ENCODE peak calls at places on chromosomes 13 and 19, in four cellular contexts. One of them, this sample, is unnamed.

GRCh38 chr19:8210660-8211101 is 1.5 kb downstream of the CERS4 start:
- DNase-seq in PC-9: no peak
- DNase-seq in brain microvascular endothelial cell: no peak
- DNase-seq in breast epithelium: no peak
- DNase-seq in this sample: no peak

GRCh38 chr13:84951128-84951527 is 848.1 kb downstream of the SLITRK6 start:
- DNase-seq in brain microvascular endothelial cell: no peak
- DNase-seq in PC-9: no peak
- DNase-seq in breast epithelium: no peak
- DNase-seq in this sample: no peak

GRCh38 chr19:53659292-53659691 is 27.5 kb downstream of the DPRX start:
- DNase-seq in breast epithelium: peak
- DNase-seq in brain microvascular endothelial cell: no peak
- DNase-seq in PC-9: peak
- DNase-seq in this sample: peak

GRCh38 chr13:113990321-113990837 is 16.5 kb upstream of the C13orf46 start:
- DNase-seq in brain microvascular endothelial cell: no peak
- DNase-seq in PC-9: no peak
- DNase-seq in breast epithelium: no peak
- DNase-seq in this sample: no peak

GRCh38 chr13:35729926-35730627 is 253.6 kb upstream of the MAB21L1 start:
- DNase-seq in brain microvascular endothelial cell: no peak
- DNase-seq in breast epithelium: no peak
- DNase-seq in PC-9: no peak
- DNase-seq in this sample: no peak

GRCh38 chr19:10871711-10872550 is 578 bp downstream of the CARM1 start:
- DNase-seq in breast epithelium: peak
- DNase-seq in brain microvascular endothelial cell: no peak
- DNase-seq in PC-9: peak
- DNase-seq in this sample: peak

GRCh38 chr13:90868321-90868920 is 479.1 kb upstream of the MIR17HG start:
- DNase-seq in breast epithelium: no peak
- DNase-seq in PC-9: peak
- DNase-seq in brain microvascular endothelial cell: peak
- DNase-seq in this sample: peak

GRCh38 chr13:98599502-98600328 is 22.8 kb upstream of the STK24 start:
- DNase-seq in brain microvascular endothelial cell: no peak
- DNase-seq in breast epithelium: no peak
- DNase-seq in PC-9: no peak
- DNase-seq in this sample: no peak

GRCh38 chr19:45848922-45849321 is 14.0 kb downstream of the SYMPK start:
- DNase-seq in brain microvascular endothelial cell: no peak
- DNase-seq in breast epithelium: no peak
- DNase-seq in PC-9: no peak
- DNase-seq in this sample: no peak

GRCh38 chr13:41428155-41428554 is 29.2 kb upstream of the RGCC start:
- DNase-seq in PC-9: no peak
- DNase-seq in brain microvascular endothelial cell: no peak
- DNase-seq in breast epithelium: no peak
- DNase-seq in this sample: no peak

GRCh38 chr19:12723643-12724426 is at the start of gene TNPO2:
- DNase-seq in brain microvascular endothelial cell: peak
- DNase-seq in PC-9: peak
- DNase-seq in breast epithelium: no peak
- DNase-seq in this sample: peak

GRCh38 chr13:53445682-53446081 is 417.1 kb downstream of the OLFM4 start:
- DNase-seq in brain microvascular endothelial cell: no peak
- DNase-seq in PC-9: no peak
- DNase-seq in breast epithelium: no peak
- DNase-seq in this sample: no peak

GRCh38 chr19:32647361-32647760 is 27.6 kb downstream of the ANKRD27 start:
- DNase-seq in breast epithelium: no peak
- DNase-seq in PC-9: no peak
- DNase-seq in brain microvascular endothelial cell: no peak
- DNase-seq in this sample: no peak

GRCh38 chr19:46221981-46222610 is 7.4 kb upstream of the IGFL1 start:
- DNase-seq in brain microvascular endothelial cell: peak
- DNase-seq in breast epithelium: peak
- DNase-seq in PC-9: peak
- DNase-seq in this sample: peak

GRCh38 chr13:45518525-45519235 is 53.9 kb downstream of the COG3 start:
- DNase-seq in brain microvascular endothelial cell: peak
- DNase-seq in breast epithelium: no peak
- DNase-seq in PC-9: no peak
- DNase-seq in this sample: peak

GRCh38 chr19:14089662-14090508 is 666 bp downstream of the SAMD1 start:
- DNase-seq in PC-9: peak
- DNase-seq in breast epithelium: no peak
- DNase-seq in brain microvascular endothelial cell: peak
- DNase-seq in this sample: peak

GRCh38 chr13:34207334-34207733 is 389.4 kb downstream of the RFC3 start:
- DNase-seq in PC-9: peak
- DNase-seq in breast epithelium: no peak
- DNase-seq in brain microvascular endothelial cell: peak
- DNase-seq in this sample: peak

GRCh38 chr19:48959341-48960239 is 4.9 kb downstream of the BAX start:
- DNase-seq in PC-9: no peak
- DNase-seq in breast epithelium: no peak
- DNase-seq in brain microvascular endothelial cell: no peak
- DNase-seq in this sample: no peak

GRCh38 chr13:82976499-82976898 is 905.8 kb downstream of the SLITRK1 start:
- DNase-seq in breast epithelium: no peak
- DNase-seq in brain microvascular endothelial cell: no peak
- DNase-seq in PC-9: no peak
- DNase-seq in this sample: no peak

GRCh38 chr19:31938675-31939074 is 406.7 kb upstream of the ZNF507 start:
- DNase-seq in breast epithelium: no peak
- DNase-seq in brain microvascular endothelial cell: no peak
- DNase-seq in PC-9: no peak
- DNase-seq in this sample: no peak

GRCh38 chr13:104809483-104809882 is 1726.0 kb downstream of the EFNB2 start:
- DNase-seq in PC-9: no peak
- DNase-seq in brain microvascular endothelial cell: peak
- DNase-seq in breast epithelium: peak
- DNase-seq in this sample: peak

GRCh38 chr13:35747594-35747993 is 271.1 kb upstream of the MAB21L1 start:
- DNase-seq in brain microvascular endothelial cell: no peak
- DNase-seq in PC-9: no peak
- DNase-seq in breast epithelium: no peak
- DNase-seq in this sample: peak

GRCh38 chr19:12948597-12949362 is 3.1 kb downstream of the RAD23A start:
- DNase-seq in PC-9: no peak
- DNase-seq in breast epithelium: no peak
- DNase-seq in brain microvascular endothelial cell: no peak
- DNase-seq in this sample: no peak

GRCh38 chr19:38842439-38843174 is 7.2 kb downstream of the HNRNPL start:
- DNase-seq in breast epithelium: no peak
- DNase-seq in PC-9: no peak
- DNase-seq in brain microvascular endothelial cell: no peak
- DNase-seq in this sample: no peak

GRCh38 chr13:104980571-104980970 is 1554.9 kb downstream of the EFNB2 start:
- DNase-seq in PC-9: no peak
- DNase-seq in brain microvascular endothelial cell: no peak
- DNase-seq in breast epithelium: no peak
- DNase-seq in this sample: no peak

GRCh38 chr19:34075661-34076091 is 96.6 kb upstream of the LSM14A start:
- DNase-seq in breast epithelium: no peak
- DNase-seq in brain microvascular endothelial cell: peak
- DNase-seq in PC-9: no peak
- DNase-seq in this sample: peak

GRCh38 chr19:40235238-40236025 is 8.9 kb upstream of the CCNP start:
- DNase-seq in brain microvascular endothelial cell: no peak
- DNase-seq in PC-9: no peak
- DNase-seq in breast epithelium: no peak
- DNase-seq in this sample: no peak
- TF ChIP-seq CTCF in brain microvascular endothelial cell: peak
- TF ChIP-seq CTCF in PC-9: no peak
- TF ChIP-seq CTCF in breast epithelium: no peak
- TF ChIP-seq CTCF in this sample: no peak

DNA sequence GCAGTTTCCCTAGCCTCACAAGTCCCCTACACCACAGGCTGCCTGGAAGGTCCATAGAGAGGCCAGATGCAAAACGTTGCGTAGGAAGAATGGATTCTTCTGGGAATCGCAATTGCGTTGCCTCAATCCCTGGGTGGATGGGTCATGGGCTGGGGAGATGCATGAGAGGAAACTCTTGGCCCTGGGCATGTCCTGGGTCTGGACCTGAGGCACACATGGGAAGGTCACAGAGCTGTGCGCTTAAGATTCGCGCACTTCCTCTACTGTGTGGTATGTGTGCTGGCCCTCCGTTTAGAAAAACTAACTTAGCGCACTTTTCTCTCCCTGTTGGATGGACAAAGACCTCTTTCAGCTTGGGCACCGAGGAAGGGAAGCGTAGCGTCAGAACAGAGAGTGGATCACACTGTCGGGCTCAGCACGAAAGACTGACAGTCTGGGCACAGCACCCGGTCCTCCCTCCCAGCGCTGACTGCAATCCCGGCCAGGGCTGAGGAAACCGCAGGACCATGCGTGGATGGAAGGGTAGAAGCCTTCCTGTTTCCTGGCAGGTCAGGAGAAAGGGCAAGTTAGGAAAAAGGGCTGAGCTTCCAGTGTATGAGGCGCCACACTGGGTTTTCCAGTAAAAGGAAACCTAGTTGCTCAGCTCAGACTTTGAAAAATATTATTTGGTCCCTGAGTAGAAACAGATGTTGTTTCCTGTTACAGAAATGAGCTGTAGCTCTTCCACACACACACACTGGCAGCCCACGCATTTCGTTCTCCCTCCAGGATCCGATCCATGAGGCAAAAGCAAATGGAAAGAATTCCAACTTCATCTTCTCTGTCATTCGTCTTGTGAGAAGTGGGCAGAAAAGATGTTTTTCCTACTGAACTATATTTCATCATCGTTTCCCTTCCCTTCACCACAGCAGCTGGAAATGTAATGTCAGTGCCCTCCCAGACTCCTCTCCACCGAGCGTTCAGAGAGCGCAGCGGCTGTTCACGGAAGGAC is 86.0 kb downstream of the ING1 start:
- DNase-seq in PC-9: no peak
- DNase-seq in breast epithelium: no peak
- DNase-seq in brain microvascular endothelial cell: peak
- DNase-seq in this sample: peak
- H3K4me3 ChIP-seq in PC-9: no peak
- H3K4me3 ChIP-seq in breast epithelium: peak
- H3K4me3 ChIP-seq in brain microvascular endothelial cell: peak
- H3K4me3 ChIP-seq in this sample: peak

DNA sequence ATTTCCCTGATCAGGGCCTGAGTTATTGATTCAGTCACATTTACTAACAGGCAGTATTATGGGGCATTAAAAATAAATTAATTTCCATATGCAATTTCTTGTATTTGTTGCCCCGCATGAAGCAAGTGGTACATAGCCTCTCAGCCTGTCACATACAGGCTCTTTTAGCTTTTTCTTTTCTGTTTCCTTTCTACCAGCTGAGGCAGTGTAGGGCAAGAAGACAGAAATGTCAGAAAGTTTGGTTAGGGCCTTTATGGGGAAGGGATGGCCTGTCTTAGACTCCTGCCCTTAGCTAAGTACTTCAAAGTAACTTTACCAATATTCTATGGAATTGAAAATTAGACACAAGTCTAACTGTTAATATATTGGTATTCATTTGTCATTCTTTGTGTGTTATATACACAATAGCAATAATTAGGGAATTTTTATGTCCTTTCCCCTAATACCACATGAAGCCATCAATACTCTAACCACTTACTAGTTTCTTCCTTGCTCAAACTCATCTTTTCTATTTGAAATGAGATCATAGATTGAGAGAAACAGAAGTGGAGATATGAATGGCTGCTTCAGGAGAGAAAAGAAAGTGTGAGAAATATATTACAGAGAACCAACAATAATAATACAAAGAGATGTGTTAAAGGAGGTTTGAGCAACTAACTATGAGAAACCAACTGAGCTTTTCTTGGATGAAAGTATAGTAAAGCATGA is 669.6 kb downstream of the PCDH17 start:
- DNase-seq in PC-9: no peak
- DNase-seq in brain microvascular endothelial cell: no peak
- DNase-seq in breast epithelium: no peak
- DNase-seq in this sample: no peak
- TF ChIP-seq CTCF in PC-9: no peak
- TF ChIP-seq CTCF in brain microvascular endothelial cell: no peak
- TF ChIP-seq CTCF in breast epithelium: no peak
- TF ChIP-seq CTCF in this sample: no peak

GRCh38 chr19:18770663-18771327 is 20.3 kb downstream of the COMP start:
- DNase-seq in brain microvascular endothelial cell: no peak
- DNase-seq in breast epithelium: no peak
- DNase-seq in PC-9: no peak
- DNase-seq in this sample: peak
- H3K4me3 ChIP-seq in brain microvascular endothelial cell: no peak
- H3K4me3 ChIP-seq in breast epithelium: no peak
- H3K4me3 ChIP-seq in PC-9: no peak
- H3K4me3 ChIP-seq in this sample: no peak

GRCh38 chr19:51398096-51398704 is 7.8 kb upstream of the C19orf84 start:
- DNase-seq in PC-9: no peak
- DNase-seq in breast epithelium: no peak
- DNase-seq in brain microvascular endothelial cell: no peak
- DNase-seq in this sample: peak
- TF ChIP-seq CTCF in PC-9: peak
- TF ChIP-seq CTCF in breast epithelium: peak
- TF ChIP-seq CTCF in brain microvascular endothelial cell: peak
- TF ChIP-seq CTCF in this sample: peak